ENCODE peak calls at places on chromosomes 4 and X, in six cellular contexts. U is tibial artery, M is globus pallidus, H is heart left ventricle, K is HT1080, J is HTR-8/SVneo. B is an unnamed sample.

GRCh38 chrX:22922961-22923360 is 76.8 kb upstream of the DDX53 start:
- DNase-seq in J (no peak), K (peak), H (no peak), U (no peak), M (no peak), B (no peak)

GRCh38 chr4:147756417-147756816 is 24.5 kb downstream of the ARHGAP10 start:
- DNase-seq in U (no peak), M (no peak), K (no peak), H (no peak), J (no peak), B (no peak)

GRCh38 chrX:3094261-3094660 is 53.0 kb downstream of the ARSF start:
- DNase-seq in M (no peak), H (no peak), U (no peak), K (no peak), J (no peak), B (no peak)

GRCh38 chr4:8844976-8845690 is 26.5 kb downstream of the HMX1 start:
- DNase-seq in H (peak), M (no peak), J (no peak), K (no peak), U (peak), B (peak)

GRCh38 chr4:122584517-122584916 is 36.3 kb downstream of the IL21 start:
- DNase-seq in M (peak), J (no peak), U (no peak), K (peak), H (no peak), B (no peak)

GRCh38 chrX:120000490-120001246 is 57.1 kb upstream of the NKAP start:
- DNase-seq in K (no peak), J (no peak), U (no peak), H (no peak), M (no peak), B (no peak)

GRCh38 chrX:55342533-55343501 is 78.1 kb upstream of the PAGE3 start:
- DNase-seq in J (peak), H (no peak), U (no peak), M (peak), K (peak), B (peak)

GRCh38 chr4:64799751-64800150 is 390.5 kb upstream of the TECRL start:
- DNase-seq in U (no peak), M (no peak), H (no peak), J (no peak), K (no peak), B (no peak)

GRCh38 chr4:82201805-82202636 is 171.8 kb downstream of the HNRNPD start:
- DNase-seq in J (no peak), U (no peak), K (peak), H (peak), M (peak), B (no peak)

GRCh38 chr4:64846417-64846816 is 437.2 kb upstream of the TECRL start:
- DNase-seq in H (no peak), J (no peak), K (no peak), M (no peak), U (no peak), B (no peak)

GRCh38 chrX:66489339-66489738 is 149.5 kb downstream of the EDA2R start:
- DNase-seq in M (no peak), J (no peak), K (peak), U (no peak), H (no peak), B (no peak)

GRCh38 chr4:102598759-102599379 is 97.7 kb downstream of the NFKB1 start:
- DNase-seq in U (no peak), K (no peak), J (no peak), H (no peak), M (no peak), B (no peak)

GRCh38 chr4:99390060-99390459 is 37.5 kb upstream of the ADH1C start:
- DNase-seq in M (no peak), H (no peak), J (no peak), K (no peak), U (no peak), B (no peak)

GRCh38 chr4:124964251-124964650 is 251.7 kb upstream of the ANKRD50 start:
- DNase-seq in H (no peak), J (no peak), K (no peak), U (no peak), M (no peak), B (no peak)

GRCh38 chr4:76108467-76109181 is 34.1 kb downstream of the ART3 start:
- DNase-seq in K (peak), U (no peak), H (no peak), J (no peak), M (no peak), B (no peak)

GRCh38 chr4:15303052-15303641 is 124.7 kb upstream of the C1QTNF7 start:
- DNase-seq in J (peak), U (no peak), K (peak), M (no peak), H (no peak), B (no peak)

GRCh38 chr4:115491686-115492085 is 378.3 kb upstream of the NDST4 start:
- DNase-seq in U (no peak), K (no peak), H (no peak), J (no peak), M (no peak), B (no peak)

GRCh38 chrX:84907324-84907946 is 96.2 kb upstream of the APOOL start:
- DNase-seq in J (no peak), U (no peak), M (no peak), K (peak), H (no peak), B (no peak)

GRCh38 chr4:145203400-145203799 is 23.0 kb upstream of the OTUD4 start:
- DNase-seq in H (no peak), J (no peak), M (no peak), K (no peak), U (no peak), B (no peak)

B was measured in tibial nerve.